ENCODE peak calls at places on chromosome 20, in seven cellular contexts. One of them, this sample, is unnamed.
A peak's percentile ranks its signal among the peaks of the same experiment; 100 is the strongest.

GRCh38 chr20:25290646-25291431 is 43.0 kb downstream of the PYGB start:
- DNase-seq in neural progenitor cell: no peak
- DNase-seq in endodermal cell: no peak
- DNase-seq in fibroblast of mammary gland: no peak
- DNase-seq in cardiac muscle cell: no peak
- DNase-seq in right lobe of liver: peak; percentile 52
- DNase-seq in HFFc6: no peak
- DNase-seq in this sample: no peak

GRCh38 chr20:42046686-42047085 is 428.5 kb upstream of the CHD6 start:
- DNase-seq in cardiac muscle cell: no peak
- DNase-seq in endodermal cell: peak; percentile 7
- DNase-seq in fibroblast of mammary gland: no peak
- DNase-seq in right lobe of liver: no peak
- DNase-seq in neural progenitor cell: no peak
- DNase-seq in HFFc6: no peak
- DNase-seq in this sample: no peak

GRCh38 chr20:49999329-49999728 is 16.5 kb downstream of the SNAI1 start:
- DNase-seq in cardiac muscle cell: no peak
- DNase-seq in fibroblast of mammary gland: no peak
- DNase-seq in right lobe of liver: no peak
- DNase-seq in neural progenitor cell: no peak
- DNase-seq in HFFc6: no peak
- DNase-seq in endodermal cell: no peak
- DNase-seq in this sample: no peak

GRCh38 chr20:41738584-41739193 is 120.5 kb upstream of the CHD6 start:
- DNase-seq in right lobe of liver: peak; percentile 62
- DNase-seq in neural progenitor cell: peak; percentile 77
- DNase-seq in fibroblast of mammary gland: peak; percentile 45
- DNase-seq in endodermal cell: peak; percentile 86
- DNase-seq in cardiac muscle cell: peak; percentile 61
- DNase-seq in HFFc6: no peak
- DNase-seq in this sample: no peak

GRCh38 chr20:47350181-47350550 is 6.3 kb downstream of the ZMYND8 start:
- DNase-seq in cardiac muscle cell: no peak
- DNase-seq in endodermal cell: no peak
- DNase-seq in neural progenitor cell: no peak
- DNase-seq in right lobe of liver: no peak
- DNase-seq in fibroblast of mammary gland: no peak
- DNase-seq in HFFc6: no peak
- DNase-seq in this sample: no peak

GRCh38 chr20:47251154-47252020 is 105.1 kb downstream of the ZMYND8 start:
- DNase-seq in right lobe of liver: no peak
- DNase-seq in fibroblast of mammary gland: no peak
- DNase-seq in cardiac muscle cell: no peak
- DNase-seq in neural progenitor cell: no peak
- DNase-seq in endodermal cell: no peak
- DNase-seq in HFFc6: no peak
- DNase-seq in this sample: no peak

GRCh38 chr20:44692932-44693476 is 22.2 kb upstream of the CCN5 start:
- DNase-seq in fibroblast of mammary gland: peak; percentile 98
- DNase-seq in endodermal cell: peak; percentile 73
- DNase-seq in right lobe of liver: no peak
- DNase-seq in cardiac muscle cell: peak; percentile 94
- DNase-seq in HFFc6: peak; percentile 95
- DNase-seq in neural progenitor cell: no peak
- DNase-seq in this sample: no peak

GRCh38 chr20:13101701-13102100 is 92.9 kb downstream of the SPTLC3 start:
- DNase-seq in right lobe of liver: no peak
- DNase-seq in cardiac muscle cell: peak; percentile 30
- DNase-seq in endodermal cell: no peak
- DNase-seq in neural progenitor cell: no peak
- DNase-seq in fibroblast of mammary gland: peak; percentile 52
- DNase-seq in HFFc6: no peak
- DNase-seq in this sample: no peak

GRCh38 chr20:8757146-8757545 is 311.7 kb upstream of the PLCB4 start:
- DNase-seq in cardiac muscle cell: peak; percentile 71
- DNase-seq in fibroblast of mammary gland: peak; percentile 97
- DNase-seq in neural progenitor cell: no peak
- DNase-seq in HFFc6: peak; percentile 89
- DNase-seq in endodermal cell: no peak
- DNase-seq in right lobe of liver: no peak
- DNase-seq in this sample: no peak

GRCh38 chr20:23625236-23625964 is 12.4 kb downstream of the CST3 start:
- DNase-seq in cardiac muscle cell: peak; percentile 47
- DNase-seq in neural progenitor cell: peak; percentile 26
- DNase-seq in endodermal cell: peak; percentile 28
- DNase-seq in right lobe of liver: no peak
- DNase-seq in HFFc6: no peak
- DNase-seq in fibroblast of mammary gland: no peak
- DNase-seq in this sample: no peak

GRCh38 chr20:38386852-38387251 is 40.6 kb downstream of the LBP start:
- DNase-seq in fibroblast of mammary gland: no peak
- DNase-seq in endodermal cell: no peak
- DNase-seq in right lobe of liver: no peak
- DNase-seq in cardiac muscle cell: no peak
- DNase-seq in neural progenitor cell: no peak
- DNase-seq in HFFc6: no peak
- DNase-seq in this sample: no peak

GRCh38 chr20:49769125-49769581 is 43.5 kb upstream of the SLC9A8 start:
- DNase-seq in fibroblast of mammary gland: no peak
- DNase-seq in right lobe of liver: no peak
- DNase-seq in cardiac muscle cell: peak; percentile 25
- DNase-seq in endodermal cell: no peak
- DNase-seq in neural progenitor cell: no peak
- DNase-seq in HFFc6: no peak
- DNase-seq in this sample: no peak

GRCh38 chr20:46400828-46401477 is 5.5 kb downstream of the ELMO2 start:
- DNase-seq in HFFc6: peak; percentile 77
- DNase-seq in endodermal cell: peak; percentile 57
- DNase-seq in right lobe of liver: no peak
- DNase-seq in fibroblast of mammary gland: peak; percentile 61
- DNase-seq in neural progenitor cell: peak; percentile 28
- DNase-seq in cardiac muscle cell: peak; percentile 45
- DNase-seq in this sample: no peak

GRCh38 chr20:57395111-57395959 is 4.1 kb downstream of the RBM38 start:
- DNase-seq in fibroblast of mammary gland: peak; percentile 51
- DNase-seq in endodermal cell: peak; percentile 77
- DNase-seq in neural progenitor cell: peak; percentile 91
- DNase-seq in right lobe of liver: peak; percentile 56
- DNase-seq in cardiac muscle cell: peak; percentile 62
- DNase-seq in HFFc6: no peak
- DNase-seq in this sample: no peak

GRCh38 chr20:19990911-19991707 is 26.1 kb upstream of the NAA20 start:
- DNase-seq in neural progenitor cell: peak; percentile 50
- DNase-seq in right lobe of liver: no peak
- DNase-seq in endodermal cell: no peak
- DNase-seq in HFFc6: no peak
- DNase-seq in cardiac muscle cell: no peak
- DNase-seq in fibroblast of mammary gland: no peak
- DNase-seq in this sample: no peak

GRCh38 chr20:41047975-41048305 is 19.3 kb downstream of the TOP1 start:
- DNase-seq in fibroblast of mammary gland: peak; percentile 58
- DNase-seq in right lobe of liver: no peak
- DNase-seq in HFFc6: no peak
- DNase-seq in cardiac muscle cell: peak; percentile 44
- DNase-seq in endodermal cell: no peak
- DNase-seq in neural progenitor cell: no peak
- DNase-seq in this sample: no peak

GRCh38 chr20:5002077-5002413 is 735 bp upstream of the SLC23A2 start:
- DNase-seq in right lobe of liver: no peak
- DNase-seq in endodermal cell: peak; percentile 85
- DNase-seq in HFFc6: no peak
- DNase-seq in neural progenitor cell: peak; percentile 18
- DNase-seq in fibroblast of mammary gland: no peak
- DNase-seq in cardiac muscle cell: no peak
- DNase-seq in this sample: no peak

GRCh38 chr20:39090881-39091280 is 128.7 kb downstream of the DHX35 start:
- DNase-seq in neural progenitor cell: peak; percentile 76
- DNase-seq in HFFc6: no peak
- DNase-seq in right lobe of liver: no peak
- DNase-seq in endodermal cell: no peak
- DNase-seq in fibroblast of mammary gland: no peak
- DNase-seq in cardiac muscle cell: no peak
- DNase-seq in this sample: no peak

GRCh38 chr20:44052166-44052565 is 134.8 kb downstream of the JPH2 start:
- DNase-seq in cardiac muscle cell: no peak
- DNase-seq in HFFc6: no peak
- DNase-seq in neural progenitor cell: no peak
- DNase-seq in right lobe of liver: peak; percentile 15
- DNase-seq in endodermal cell: peak; percentile 29
- DNase-seq in fibroblast of mammary gland: no peak
- DNase-seq in this sample: peak; percentile 31

GRCh38 chr20:24206995-24207394 is 218.4 kb upstream of the GGTLC1 start:
- DNase-seq in cardiac muscle cell: peak; percentile 5
- DNase-seq in endodermal cell: no peak
- DNase-seq in right lobe of liver: no peak
- DNase-seq in fibroblast of mammary gland: no peak
- DNase-seq in HFFc6: no peak
- DNase-seq in neural progenitor cell: no peak
- DNase-seq in this sample: no peak

GRCh38 chr20:3785240-3786125 is 1.1 kb downstream of the CENPB start:
- DNase-seq in right lobe of liver: no peak
- DNase-seq in fibroblast of mammary gland: no peak
- DNase-seq in endodermal cell: peak; percentile 71
- DNase-seq in neural progenitor cell: peak; percentile 28
- DNase-seq in cardiac muscle cell: no peak
- DNase-seq in HFFc6: peak; percentile 12
- DNase-seq in this sample: no peak

GRCh38 chr20:38726849-38727601 is 2.7 kb downstream of the SLC32A1 start:
- DNase-seq in right lobe of liver: no peak
- DNase-seq in endodermal cell: peak; percentile 99
- DNase-seq in HFFc6: no peak
- DNase-seq in fibroblast of mammary gland: peak; percentile 29
- DNase-seq in neural progenitor cell: peak; percentile 93
- DNase-seq in cardiac muscle cell: peak; percentile 29
- DNase-seq in this sample: peak; percentile 76

GRCh38 chr20:381581-382290 is 1.2 kb downstream of the TRIB3 start:
- DNase-seq in right lobe of liver: peak; percentile 93
- DNase-seq in neural progenitor cell: peak; percentile 62
- DNase-seq in cardiac muscle cell: peak; percentile 81
- DNase-seq in endodermal cell: peak; percentile 86
- DNase-seq in HFFc6: peak; percentile 43
- DNase-seq in fibroblast of mammary gland: peak; percentile 73
- DNase-seq in this sample: peak; percentile 74

GRCh38 chr20:32674362-32674789 is 635 bp upstream of the C20orf203 start:
- DNase-seq in cardiac muscle cell: peak; percentile 64
- DNase-seq in right lobe of liver: no peak
- DNase-seq in endodermal cell: peak; percentile 85
- DNase-seq in fibroblast of mammary gland: peak; percentile 60
- DNase-seq in neural progenitor cell: peak; percentile 67
- DNase-seq in HFFc6: peak; percentile 32
- DNase-seq in this sample: no peak
- TF ChIP-seq CTCF in cardiac muscle cell: peak; percentile 82
- TF ChIP-seq CTCF in right lobe of liver: peak; percentile 85
- TF ChIP-seq CTCF in endodermal cell: peak; percentile 99
- TF ChIP-seq CTCF in fibroblast of mammary gland: peak; percentile 91
- TF ChIP-seq CTCF in neural progenitor cell: peak; percentile 88
- TF ChIP-seq CTCF in HFFc6: peak; percentile 94
- TF ChIP-seq CTCF in this sample: peak; percentile 90

GRCh38 chr20:51029963-51030930 is 7.3 kb upstream of the KCNG1 start:
- DNase-seq in cardiac muscle cell: peak; percentile 67
- DNase-seq in endodermal cell: no peak
- DNase-seq in HFFc6: no peak
- DNase-seq in neural progenitor cell: no peak
- DNase-seq in right lobe of liver: no peak
- DNase-seq in fibroblast of mammary gland: peak; percentile 52
- DNase-seq in this sample: no peak

GRCh38 chr20:51027396-51027795 is 4.5 kb upstream of the KCNG1 start:
- DNase-seq in cardiac muscle cell: no peak
- DNase-seq in right lobe of liver: no peak
- DNase-seq in endodermal cell: peak; percentile 85
- DNase-seq in HFFc6: no peak
- DNase-seq in neural progenitor cell: no peak
- DNase-seq in fibroblast of mammary gland: no peak
- DNase-seq in this sample: no peak

GRCh38 chr20:51026317-51026716 is 3.4 kb upstream of the KCNG1 start:
- DNase-seq in right lobe of liver: no peak
- DNase-seq in HFFc6: no peak
- DNase-seq in neural progenitor cell: no peak
- DNase-seq in endodermal cell: no peak
- DNase-seq in cardiac muscle cell: no peak
- DNase-seq in fibroblast of mammary gland: no peak
- DNase-seq in this sample: no peak

GRCh38 chr20:51029556-51029955 is 6.6 kb upstream of the KCNG1 start:
- DNase-seq in HFFc6: no peak
- DNase-seq in cardiac muscle cell: no peak
- DNase-seq in endodermal cell: no peak
- DNase-seq in right lobe of liver: no peak
- DNase-seq in fibroblast of mammary gland: no peak
- DNase-seq in neural progenitor cell: no peak
- DNase-seq in this sample: no peak

DNA sequence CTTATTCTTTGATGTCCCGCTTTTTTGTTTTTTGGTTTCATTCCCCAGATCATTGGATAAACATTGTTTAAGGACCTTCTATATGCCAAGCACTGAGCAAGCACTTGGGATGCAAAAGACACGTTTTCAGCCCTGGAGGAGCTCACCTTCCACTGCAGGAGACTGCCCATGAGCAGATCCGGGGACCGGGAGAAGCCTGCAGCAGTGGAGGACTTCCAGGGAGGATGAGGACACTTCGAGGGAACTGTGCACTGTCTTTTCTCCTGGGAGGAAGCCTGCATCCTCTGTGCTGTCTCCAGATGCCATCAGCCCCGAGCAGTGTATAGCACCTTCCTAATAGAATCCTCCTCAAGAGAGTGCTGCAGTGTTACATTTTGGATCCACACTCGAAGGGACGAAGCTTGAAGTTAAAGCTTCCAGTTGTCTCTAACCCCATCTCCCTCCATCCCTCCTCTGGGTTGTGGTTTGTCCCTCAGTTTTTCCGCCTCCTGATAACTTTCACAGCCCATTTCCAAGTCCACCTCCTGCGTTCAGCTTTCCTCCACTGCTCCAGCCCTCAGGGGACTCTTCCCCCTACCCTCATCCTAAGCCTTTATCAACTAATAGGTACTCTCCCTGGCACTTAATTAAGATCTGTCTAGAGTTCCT is 5.8 kb upstream of the KCNG1 start:
- DNase-seq in fibroblast of mammary gland: no peak
- DNase-seq in endodermal cell: peak; percentile 70
- DNase-seq in HFFc6: no peak
- DNase-seq in neural progenitor cell: no peak
- DNase-seq in right lobe of liver: no peak
- DNase-seq in cardiac muscle cell: no peak
- DNase-seq in this sample: no peak
- TF ChIP-seq CTCF in fibroblast of mammary gland: no peak
- TF ChIP-seq CTCF in endodermal cell: no peak
- TF ChIP-seq CTCF in HFFc6: no peak
- TF ChIP-seq CTCF in neural progenitor cell: no peak
- TF ChIP-seq CTCF in right lobe of liver: no peak
- TF ChIP-seq CTCF in cardiac muscle cell: no peak
- TF ChIP-seq CTCF in this sample: no peak

GRCh38 chr20:14189794-14190402 is 147.5 kb downstream of the FLRT3 start:
- DNase-seq in neural progenitor cell: peak; percentile 25
- DNase-seq in fibroblast of mammary gland: peak; percentile 69
- DNase-seq in HFFc6: peak; percentile 19
- DNase-seq in endodermal cell: no peak
- DNase-seq in right lobe of liver: no peak
- DNase-seq in cardiac muscle cell: peak; percentile 37
- DNase-seq in this sample: no peak
- TF ChIP-seq CTCF in neural progenitor cell: peak; percentile 57
- TF ChIP-seq CTCF in fibroblast of mammary gland: peak; percentile 54
- TF ChIP-seq CTCF in HFFc6: peak; percentile 71
- TF ChIP-seq CTCF in endodermal cell: peak; percentile 59
- TF ChIP-seq CTCF in right lobe of liver: peak; percentile 31
- TF ChIP-seq CTCF in cardiac muscle cell: peak; percentile 29
- TF ChIP-seq CTCF in this sample: peak; percentile 59

GRCh38 chr20:10536531-10536930 is 101.4 kb downstream of the SLX4IP start:
- DNase-seq in right lobe of liver: peak; percentile 65
- DNase-seq in neural progenitor cell: peak; percentile 27
- DNase-seq in endodermal cell: peak; percentile 82
- DNase-seq in HFFc6: no peak
- DNase-seq in fibroblast of mammary gland: peak; percentile 43
- DNase-seq in cardiac muscle cell: peak; percentile 60
- DNase-seq in this sample: no peak
- TF ChIP-seq CTCF in right lobe of liver: peak; percentile 62
- TF ChIP-seq CTCF in neural progenitor cell: peak; percentile 53
- TF ChIP-seq CTCF in endodermal cell: peak; percentile 82
- TF ChIP-seq CTCF in HFFc6: peak; percentile 66
- TF ChIP-seq CTCF in fibroblast of mammary gland: peak; percentile 57
- TF ChIP-seq CTCF in cardiac muscle cell: peak; percentile 51
- TF ChIP-seq CTCF in this sample: peak; percentile 52